ENCODE peak calls at places on chromosome 10, in four cellular contexts. One of them, this sample, is unnamed. For H3K9me3 and H3K4me1, the result is how much of the 10 kb centered on the place peaks cover.

GRCh38 chr10:34585422-34586115 is 229.5 kb downstream of the PARD3 start:
- DNase-seq in hepatocyte: no peak
- DNase-seq in PC-3: no peak
- DNase-seq in H9: no peak
- DNase-seq in this sample: no peak

GRCh38 chr10:34124522-34125035 is 690.5 kb downstream of the PARD3 start:
- DNase-seq in PC-3: peak
- DNase-seq in hepatocyte: peak
- DNase-seq in H9: no peak
- DNase-seq in this sample: no peak

GRCh38 chr10:67772894-67773511 is 65.0 kb downstream of the DNAJC12 start:
- DNase-seq in hepatocyte: no peak
- DNase-seq in H9: no peak
- DNase-seq in PC-3: peak
- DNase-seq in this sample: peak

GRCh38 chr10:84296071-84296981 is 32.1 kb upstream of the CCSER2 start:
- DNase-seq in hepatocyte: no peak
- DNase-seq in H9: peak
- DNase-seq in PC-3: no peak
- DNase-seq in this sample: no peak

GRCh38 chr10:44995914-44996633 is 4.6 kb upstream of the ZNF22 start:
- DNase-seq in H9: no peak
- DNase-seq in hepatocyte: no peak
- DNase-seq in PC-3: no peak
- DNase-seq in this sample: no peak

GRCh38 chr10:60963441-60964256 is 19.7 kb upstream of the RHOBTB1 start:
- DNase-seq in hepatocyte: no peak
- DNase-seq in PC-3: peak
- DNase-seq in H9: no peak
- DNase-seq in this sample: no peak

GRCh38 chr10:133219782-133220181 is 10.2 kb upstream of the UTF1 start:
- DNase-seq in PC-3: no peak
- DNase-seq in H9: peak
- DNase-seq in hepatocyte: no peak
- DNase-seq in this sample: no peak

GRCh38 chr10:14554091-14554842 is 220.4 kb downstream of the FAM107B start:
- DNase-seq in H9: no peak
- DNase-seq in hepatocyte: peak
- DNase-seq in PC-3: peak
- DNase-seq in this sample: peak

GRCh38 chr10:129589546-129589945 is 122.5 kb downstream of the MGMT start:
- DNase-seq in H9: no peak
- DNase-seq in hepatocyte: no peak
- DNase-seq in PC-3: no peak
- DNase-seq in this sample: no peak
- H3K9me3 ChIP-seq in H9: under half
- H3K9me3 ChIP-seq in hepatocyte: under half
- H3K9me3 ChIP-seq in PC-3: under half
- H3K9me3 ChIP-seq in this sample: under half

GRCh38 chr10:110368556-110368955 is 63.8 kb upstream of the SMNDC1 start:
- DNase-seq in hepatocyte: no peak
- DNase-seq in PC-3: no peak
- DNase-seq in H9: no peak
- DNase-seq in this sample: no peak

GRCh38 chr10:110366641-110367040 is 61.9 kb upstream of the SMNDC1 start:
- DNase-seq in H9: no peak
- DNase-seq in hepatocyte: no peak
- DNase-seq in PC-3: no peak
- DNase-seq in this sample: no peak

GRCh38 chr10:110365356-110366143 is 60.8 kb upstream of the SMNDC1 start:
- DNase-seq in H9: no peak
- DNase-seq in hepatocyte: no peak
- DNase-seq in PC-3: no peak
- DNase-seq in this sample: no peak

GRCh38 chr10:110370005-110370404 is 65.3 kb upstream of the SMNDC1 start:
- DNase-seq in hepatocyte: no peak
- DNase-seq in PC-3: no peak
- DNase-seq in H9: no peak
- DNase-seq in this sample: no peak

GRCh38 chr10:110368002-110368401 is 63.3 kb upstream of the SMNDC1 start:
- DNase-seq in PC-3: no peak
- DNase-seq in hepatocyte: peak
- DNase-seq in H9: no peak
- DNase-seq in this sample: no peak
- H3K4me2 ChIP-seq in PC-3: no peak
- H3K4me2 ChIP-seq in hepatocyte: no peak
- H3K4me2 ChIP-seq in H9: no peak
- H3K4me2 ChIP-seq in this sample: no peak

GRCh38 chr10:119368581-119368980 is 161.2 kb downstream of the GRK5 start:
- DNase-seq in hepatocyte: no peak
- DNase-seq in H9: no peak
- DNase-seq in PC-3: no peak
- DNase-seq in this sample: no peak
- H3K4me1 ChIP-seq in hepatocyte: under half
- H3K4me1 ChIP-seq in H9: under half
- H3K4me1 ChIP-seq in PC-3: under half
- H3K4me1 ChIP-seq in this sample: under half

DNA sequence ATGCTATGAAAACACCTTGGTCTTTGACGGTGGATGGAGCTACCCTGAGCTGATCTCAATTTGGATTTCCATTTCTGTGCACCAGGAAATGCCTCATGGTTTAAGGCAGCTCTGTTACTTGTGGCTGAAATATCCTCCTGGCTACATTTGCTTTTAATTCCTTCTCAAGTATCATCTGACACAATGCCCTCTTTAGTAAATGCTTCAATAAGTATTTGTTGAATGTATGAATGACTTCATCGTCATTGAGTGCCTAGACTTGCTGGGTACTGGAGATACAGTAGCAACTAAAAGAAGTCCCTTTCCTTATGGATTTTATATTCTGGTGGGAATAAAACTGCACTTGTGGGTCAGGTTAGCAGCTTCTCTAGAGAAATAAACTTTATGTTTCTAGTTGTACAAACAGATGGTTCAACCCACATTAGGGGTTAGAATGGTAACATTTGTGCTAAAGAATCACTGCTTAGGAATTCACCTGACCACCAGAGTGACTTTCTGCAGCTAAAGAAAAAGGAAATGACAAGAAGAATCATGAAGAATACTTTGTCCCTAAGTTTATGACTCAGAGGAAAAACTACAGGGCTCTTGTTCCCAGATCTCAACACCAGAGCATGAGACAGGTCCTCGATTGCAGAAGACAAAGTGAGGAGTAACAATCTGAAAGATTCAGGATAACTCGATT is 21.8 kb upstream of the SMNDC1 start:
- DNase-seq in hepatocyte: no peak
- DNase-seq in PC-3: peak
- DNase-seq in H9: no peak
- DNase-seq in this sample: no peak
- H3K9me3 ChIP-seq in hepatocyte: under half
- H3K9me3 ChIP-seq in PC-3: under half
- H3K9me3 ChIP-seq in H9: under half
- H3K9me3 ChIP-seq in this sample: under half

DNA sequence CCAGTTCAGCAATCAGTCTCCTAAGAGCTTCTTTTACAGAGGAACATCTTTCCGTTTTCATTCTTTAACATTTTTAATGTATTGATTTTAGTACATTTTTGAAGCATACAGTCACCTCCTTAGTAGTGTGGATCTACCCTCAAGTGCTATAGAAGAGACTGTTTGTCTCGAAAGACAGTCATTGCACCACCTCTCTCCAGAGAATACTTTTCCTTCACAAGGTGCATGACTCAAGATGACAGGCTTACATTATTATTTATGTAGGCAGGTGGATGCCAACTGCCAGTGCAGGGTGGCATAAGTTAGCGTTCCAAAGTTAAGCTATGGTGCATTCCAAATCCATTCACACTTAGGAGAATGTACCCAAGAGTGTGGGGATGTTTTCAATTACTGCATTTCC is 71.8 kb downstream of the ZEB1 start:
- DNase-seq in PC-3: peak
- DNase-seq in hepatocyte: no peak
- DNase-seq in H9: no peak
- DNase-seq in this sample: no peak
- H3K4me2 ChIP-seq in PC-3: peak
- H3K4me2 ChIP-seq in hepatocyte: no peak
- H3K4me2 ChIP-seq in H9: no peak
- H3K4me2 ChIP-seq in this sample: no peak

GRCh38 chr10:95350212-95350829 is 59.5 kb upstream of the PDLIM1 start:
- DNase-seq in H9: no peak
- DNase-seq in PC-3: no peak
- DNase-seq in hepatocyte: no peak
- DNase-seq in this sample: no peak

GRCh38 chr10:95341716-95342130 is 50.9 kb upstream of the PDLIM1 start:
- DNase-seq in H9: no peak
- DNase-seq in PC-3: no peak
- DNase-seq in hepatocyte: no peak
- DNase-seq in this sample: no peak

GRCh38 chr10:95343573-95343972 is 52.8 kb upstream of the PDLIM1 start:
- DNase-seq in H9: no peak
- DNase-seq in PC-3: no peak
- DNase-seq in hepatocyte: no peak
- DNase-seq in this sample: no peak

GRCh38 chr10:95350830-95351228 is 60.0 kb upstream of the PDLIM1 start:
- DNase-seq in hepatocyte: no peak
- DNase-seq in PC-3: no peak
- DNase-seq in H9: no peak
- DNase-seq in this sample: no peak

DNA sequence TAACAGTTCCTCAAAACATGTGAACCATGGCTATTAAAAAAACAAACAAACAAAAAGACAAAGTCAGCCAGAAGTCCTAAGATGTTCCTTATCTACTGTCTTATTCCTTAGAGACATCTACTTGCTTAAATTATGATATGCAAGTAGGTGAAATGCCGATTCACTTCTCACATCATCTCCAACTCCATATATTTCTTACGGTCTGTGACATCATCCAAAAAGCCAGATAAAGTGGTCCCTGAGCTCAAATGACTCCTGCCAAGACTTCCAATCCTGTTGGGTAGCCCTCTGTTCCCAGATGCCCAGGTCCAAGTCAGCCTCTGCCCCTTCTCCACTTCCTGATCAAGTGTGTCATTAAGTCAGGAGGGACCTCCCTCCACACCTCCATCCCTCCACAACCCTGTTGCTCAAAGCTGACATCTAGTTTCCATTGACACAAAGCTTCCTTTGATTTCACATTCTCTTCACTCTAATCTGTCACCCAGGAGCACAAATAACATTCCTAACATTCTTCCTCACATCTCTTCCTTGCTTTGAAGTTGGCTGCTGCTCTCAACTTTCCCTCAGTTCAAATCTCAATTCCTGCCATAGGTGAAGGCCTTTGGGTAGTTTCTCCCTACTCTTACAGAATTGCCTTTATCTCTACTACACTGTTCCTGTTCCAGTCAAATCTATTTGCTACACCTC is 56.1 kb upstream of the PDLIM1 start:
- DNase-seq in PC-3: peak
- DNase-seq in hepatocyte: no peak
- DNase-seq in H9: no peak
- DNase-seq in this sample: no peak
- H3K4me1 ChIP-seq in PC-3: under half
- H3K4me1 ChIP-seq in hepatocyte: under half
- H3K4me1 ChIP-seq in H9: under half
- H3K4me1 ChIP-seq in this sample: under half

GRCh38 chr10:111954364-111954763 is 229.2 kb downstream of the GPAM start:
- DNase-seq in PC-3: no peak
- DNase-seq in H9: no peak
- DNase-seq in hepatocyte: no peak
- DNase-seq in this sample: no peak

GRCh38 chr10:111956841-111957240 is 226.7 kb downstream of the GPAM start:
- DNase-seq in H9: no peak
- DNase-seq in hepatocyte: no peak
- DNase-seq in PC-3: no peak
- DNase-seq in this sample: no peak

DNA sequence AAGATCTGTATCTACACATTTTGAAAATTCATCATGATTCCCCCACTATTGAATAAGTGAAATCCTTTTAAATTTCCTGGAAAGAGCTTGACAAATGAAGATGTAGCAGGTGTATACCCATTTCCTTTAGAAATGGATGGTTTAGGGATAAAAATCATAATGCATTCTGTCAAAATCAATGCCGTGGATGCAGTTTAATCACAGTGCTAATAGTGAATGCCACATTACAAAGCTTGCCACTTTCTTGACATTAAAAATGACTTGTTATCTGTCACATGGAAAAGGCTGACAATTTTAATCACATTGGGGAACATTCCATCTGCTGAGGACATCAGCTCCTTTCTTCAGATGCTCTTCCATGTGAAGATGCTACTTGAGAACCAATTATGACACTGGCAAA is 229.6 kb downstream of the GPAM start:
- DNase-seq in PC-3: no peak
- DNase-seq in hepatocyte: no peak
- DNase-seq in H9: no peak
- DNase-seq in this sample: no peak
- H3K9me3 ChIP-seq in PC-3: under half
- H3K9me3 ChIP-seq in hepatocyte: under half
- H3K9me3 ChIP-seq in H9: under half
- H3K9me3 ChIP-seq in this sample: under half

GRCh38 chr10:11168423-11169100 is 150.9 kb downstream of the CELF2 start:
- DNase-seq in H9: no peak
- DNase-seq in hepatocyte: no peak
- DNase-seq in PC-3: no peak
- DNase-seq in this sample: no peak
- H3K4me2 ChIP-seq in H9: no peak
- H3K4me2 ChIP-seq in hepatocyte: no peak
- H3K4me2 ChIP-seq in PC-3: no peak
- H3K4me2 ChIP-seq in this sample: no peak

This sample was measured in Karpas-422.